ENCODE peak calls at places on chromosomes 5 and 9, in seven cellular contexts. Q, Y, A, O, V, D and K are unnamed samples.

GRCh38 chr5:337565-338130 is 16.1 kb downstream of the AHRR start:
- DNase-seq in Q (no peak), Y (no peak), A (peak; percentile 65), O (peak; percentile 42), V (no peak), D (no peak), K (no peak)

GRCh38 chr9:126292736-126293521 is 33.7 kb upstream of the MVB12B start:
- DNase-seq in Q (no peak), Y (no peak), A (no peak), O (no peak), V (no peak), D (no peak), K (no peak)

GRCh38 chr9:105405514-105406131 is 42.2 kb upstream of the FSD1L start:
- DNase-seq in Q (peak; percentile 77), Y (no peak), A (no peak), O (no peak), V (no peak), D (no peak), K (no peak)

GRCh38 chr5:7850533-7851239 is at the start of gene CFAP90:
- DNase-seq in Q (peak; percentile 47), Y (peak; percentile 70), A (peak; percentile 86), O (no peak), V (peak; percentile 39), D (no peak), K (no peak)

GRCh38 chr5:140324041-140324833 is 21.3 kb upstream of the PFDN1 start:
- DNase-seq in Q (no peak), Y (no peak), A (no peak), O (no peak), V (no peak), D (no peak), K (no peak)

GRCh38 chr9:133054194-133054890 is 7.4 kb upstream of the CEL start:
- DNase-seq in Q (no peak), Y (no peak), A (no peak), O (no peak), V (no peak), D (no peak), K (no peak)

GRCh38 chr5:6453937-6454560 is 5.4 kb downstream of the UBE2QL1 start:
- DNase-seq in Q (no peak), Y (no peak), A (no peak), O (no peak), V (no peak), D (no peak), K (peak; percentile 47)

GRCh38 chr9:93198117-93198838 is 14.3 kb downstream of the WNK2 start:
- DNase-seq in Q (no peak), Y (no peak), A (no peak), O (no peak), V (no peak), D (no peak), K (no peak)

GRCh38 chr5:66367814-66368541 is 223.9 kb downstream of the SREK1 start:
- DNase-seq in Q (no peak), Y (no peak), A (no peak), O (no peak), V (no peak), D (no peak), K (no peak)

GRCh38 chr5:6686916-6687409 is 26.3 kb upstream of the TENT4A start:
- DNase-seq in Q (no peak), Y (no peak), A (peak; percentile 85), O (no peak), V (no peak), D (no peak), K (no peak)

GRCh38 chr5:155786108-155786507 is 540.9 kb upstream of the SGCD start:
- DNase-seq in Q (no peak), Y (no peak), A (no peak), O (no peak), V (no peak), D (no peak), K (no peak)

GRCh38 chr5:74085186-74085585 is 459.2 kb downstream of the ARHGEF28 start:
- DNase-seq in Q (no peak), Y (no peak), A (peak; percentile 35), O (no peak), V (no peak), D (no peak), K (no peak)

GRCh38 chr9:131411719-131412681 is 18.1 kb downstream of the PRRC2B start:
- DNase-seq in Q (no peak), Y (peak; percentile 9), A (no peak), O (no peak), V (no peak), D (no peak), K (no peak)

GRCh38 chr9:99019523-99020331 is 76.0 kb downstream of the COL15A1 start:
- DNase-seq in Q (no peak), Y (no peak), A (no peak), O (peak; percentile 73), V (no peak), D (no peak), K (no peak)
- H3K27ac ChIP-seq in Q (no peak overlapping the region), Y (no peak overlapping the region), A (no peak overlapping the region), O (no peak overlapping the region), V (peak overlapping the region; percentile 31), D (peak overlapping the region; percentile 79), K (peak overlapping the region; percentile 87)

GRCh38 chr5:77181173-77181572 is 29.3 kb upstream of the PDE8B start:
- DNase-seq in Q (no peak), Y (no peak), A (peak; percentile 16), O (no peak), V (no peak), D (no peak), K (no peak)
- H3K4me3 ChIP-seq in Q (no peak overlapping the region), Y (peak overlapping the region; percentile 74), A (no peak overlapping the region), O (no peak overlapping the region), V (no peak overlapping the region), D (peak overlapping the region; percentile 61), K (peak overlapping the region; percentile 68)

GRCh38 chr5:143481697-143482531 is 78.4 kb upstream of the NR3C1 start:
- DNase-seq in Q (no peak), Y (no peak), A (no peak), O (no peak), V (no peak), D (no peak), K (no peak)

GRCh38 chr5:143476601-143477211 is 73.2 kb upstream of the NR3C1 start:
- DNase-seq in Q (no peak), Y (no peak), A (no peak), O (no peak), V (no peak), D (no peak), K (no peak)

GRCh38 chr5:143479394-143479793 is 75.9 kb upstream of the NR3C1 start:
- DNase-seq in Q (no peak), Y (no peak), A (no peak), O (no peak), V (no peak), D (no peak), K (no peak)

GRCh38 chr5:143484604-143485003 is 81.1 kb upstream of the NR3C1 start:
- DNase-seq in Q (no peak), Y (no peak), A (no peak), O (no peak), V (no peak), D (no peak), K (no peak)

DNA sequence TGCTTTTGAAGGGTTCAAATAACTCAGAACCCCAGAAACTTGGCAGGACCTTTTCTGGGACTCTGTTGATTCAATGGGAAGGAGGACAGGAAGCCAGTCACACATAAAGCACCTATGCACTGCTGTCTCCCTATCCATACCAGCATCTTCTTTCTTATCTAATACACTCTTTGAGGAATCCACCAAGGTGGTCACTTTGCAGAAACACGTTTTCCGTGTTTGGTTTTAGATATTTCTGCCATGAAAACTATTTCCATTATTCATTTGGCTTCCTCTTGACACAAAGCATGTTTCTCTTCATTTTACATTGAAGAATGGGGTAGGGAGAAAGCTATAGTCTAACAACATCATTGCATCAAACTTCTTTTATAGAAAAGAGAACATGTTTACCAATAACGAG is 76.5 kb upstream of the NR3C1 start:
- DNase-seq in Q (no peak), Y (no peak), A (no peak), O (no peak), V (no peak), D (no peak), K (no peak)
- H3K27ac ChIP-seq in Q (no peak overlapping the region), Y (no peak overlapping the region), A (no peak overlapping the region), O (no peak overlapping the region), V (no peak overlapping the region), D (no peak overlapping the region), K (no peak overlapping the region)

DNA sequence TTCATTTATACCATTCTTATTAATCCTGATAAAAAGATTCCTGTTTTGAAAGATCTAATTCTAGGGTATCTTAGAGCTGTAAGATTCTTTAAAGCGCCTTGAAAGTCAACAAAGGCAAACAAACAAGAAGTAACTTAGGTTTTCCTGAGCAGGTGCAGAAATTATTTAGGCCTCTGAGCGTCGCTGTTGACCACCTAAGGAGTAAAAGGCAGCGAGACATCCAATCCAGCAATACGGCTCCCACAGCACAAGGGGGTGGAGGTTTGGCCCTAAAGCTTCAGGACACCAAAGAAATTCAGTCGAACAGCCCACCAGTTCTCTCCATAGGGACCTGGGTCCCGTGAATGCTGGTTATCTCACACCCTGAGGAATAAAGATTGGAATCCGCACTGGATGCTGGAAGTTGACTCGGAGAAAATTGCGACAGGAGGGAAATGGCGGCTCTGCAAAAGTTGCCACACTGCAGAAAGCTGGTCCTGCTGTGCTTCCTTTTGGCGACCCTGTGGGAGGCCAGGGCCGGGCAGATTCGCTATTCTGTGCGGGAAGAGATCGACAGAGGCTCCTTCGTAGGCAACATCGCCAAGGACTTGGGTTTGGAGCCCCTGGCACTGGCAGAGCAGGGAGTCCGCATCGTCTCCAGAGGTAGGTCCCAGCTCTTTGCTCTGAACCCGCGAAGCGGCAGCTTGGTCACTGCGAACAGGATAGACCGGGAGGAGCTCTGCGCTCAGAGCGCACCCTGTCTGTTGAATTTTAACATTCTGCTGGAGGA is at the start of gene PCDHGA2:
- DNase-seq in Q (no peak), Y (no peak), A (no peak), O (no peak), V (no peak), D (no peak), K (no peak)
- H3K4me3 ChIP-seq in Q (no peak within 1 kb of the TSS), Y (no peak within 1 kb of the TSS), A (no peak within 1 kb of the TSS), O (no peak within 1 kb of the TSS), V (peak within 1 kb of the TSS; percentile 60), D (peak within 1 kb of the TSS; percentile 31), K (peak within 1 kb of the TSS; percentile 60)